ENCODE peak calls at places on chromosomes 6 and 20, in six cellular contexts. B is GM12891, D is K562, Y is H1, U is HepG2, P is GM12878. R is an unnamed sample.

GRCh38 chr20:63697357-63697867 is 960 bp downstream of the TNFRSF6B start:
- DNase-seq in Y (no peak), U (no peak), B (peak), D (no peak), P (no peak), R (peak)

GRCh38 chr20:2292711-2293110 is 3.1 kb upstream of the TGM3 start:
- DNase-seq in B (no peak), P (no peak), U (no peak), D (no peak), Y (no peak), R (no peak)

GRCh38 chr20:12946789-12947188 is 62.0 kb upstream of the SPTLC3 start:
- DNase-seq in U (no peak), P (no peak), B (no peak), Y (no peak), D (no peak), R (no peak)

GRCh38 chr6:89932245-89932802 is 38.1 kb downstream of the GJA10 start:
- DNase-seq in P (no peak), D (no peak), U (no peak), B (no peak), Y (no peak), R (no peak)

GRCh38 chr6:143676437-143677045 is 1.2 kb upstream of the PHACTR2 start:
- DNase-seq in D (no peak), P (no peak), U (no peak), B (no peak), Y (no peak), R (no peak)

GRCh38 chr20:46158476-46158987 is 40.4 kb downstream of the CD40 start:
- DNase-seq in U (no peak), P (no peak), D (no peak), B (no peak), Y (no peak), R (no peak)

GRCh38 chr6:8499540-8499939 is 64.2 kb upstream of the SLC35B3 start:
- DNase-seq in U (peak), B (no peak), P (no peak), Y (no peak), D (no peak), R (no peak)

GRCh38 chr20:41443667-41444066 is 77.0 kb upstream of the EMILIN3 start:
- DNase-seq in P (no peak), Y (no peak), B (no peak), U (no peak), D (no peak), R (no peak)

GRCh38 chr20:45993197-45993951 is 15.3 kb upstream of the MMP9 start:
- DNase-seq in U (peak), Y (no peak), D (no peak), B (no peak), P (no peak), R (no peak)

GRCh38 chr20:17823382-17824144 is 123.8 kb downstream of the BANF2 start:
- DNase-seq in D (no peak), U (peak), Y (no peak), P (no peak), B (no peak), R (no peak)

GRCh38 chr20:51918561-51918960 is 116.2 kb upstream of the SALL4 start:
- DNase-seq in Y (no peak), P (no peak), U (no peak), B (no peak), D (no peak), R (no peak)

GRCh38 chr6:163717106-163717764 is 302.7 kb downstream of the QKI start:
- DNase-seq in P (no peak), D (no peak), Y (no peak), U (no peak), B (no peak), R (no peak)

GRCh38 chr6:144953552-144954240 is 668.6 kb downstream of the UTRN start:
- DNase-seq in Y (peak), D (no peak), U (no peak), B (no peak), P (no peak), R (no peak)

GRCh38 chr6:12584631-12585405 is 131.7 kb upstream of the PHACTR1 start:
- DNase-seq in D (no peak), B (no peak), P (no peak), U (no peak), Y (no peak), R (no peak)

GRCh38 chr20:309841-310644 is 12.7 kb downstream of the ZCCHC3 start:
- DNase-seq in D (peak), P (no peak), B (peak), U (peak), Y (peak), R (peak)

GRCh38 chr6:122798099-122798641 is 9.1 kb downstream of the SMPDL3A start:
- DNase-seq in B (no peak), P (no peak), Y (no peak), U (peak), D (no peak), R (no peak)

GRCh38 chr20:32536861-32537656 is 48.1 kb downstream of the NOL4L start:
- DNase-seq in B (peak), U (no peak), Y (no peak), D (peak), P (no peak), R (peak)

GRCh38 chr20:2302369-2302768 is 6.6 kb downstream of the TGM3 start:
- DNase-seq in B (no peak), P (no peak), D (peak), Y (no peak), U (peak), R (no peak)

GRCh38 chr6:95017922-95018321 is 559.4 kb upstream of the MANEA start:
- DNase-seq in U (no peak), B (no peak), D (no peak), Y (no peak), P (no peak), R (no peak)

GRCh38 chr6:159056432-159056831 is 11.6 kb upstream of the TAGAP start:
- DNase-seq in B (no peak), D (no peak), P (no peak), Y (no peak), U (no peak), R (no peak)

GRCh38 chr20:32965581-32966373 is 38.5 kb downstream of the SUN5 start:
- DNase-seq in Y (no peak), U (no peak), B (no peak), P (no peak), D (no peak), R (no peak)

GRCh38 chr6:87487555-87487954 is 14.8 kb downstream of the SLC35A1 start:
- DNase-seq in Y (no peak), P (no peak), B (no peak), U (no peak), D (no peak), R (no peak)

GRCh38 chr20:50120935-50121693 is 8.2 kb upstream of the UBE2V1 start:
- DNase-seq in D (no peak), Y (peak), P (no peak), B (no peak), U (peak), R (no peak)

GRCh38 chr20:20211274-20211987 is 156.5 kb upstream of the INSM1 start:
- DNase-seq in P (no peak), D (no peak), U (no peak), Y (no peak), B (no peak), R (no peak)

GRCh38 chr20:41617059-41617921 is 887 bp downstream of the CHD6 start:
- DNase-seq in P (no peak), B (no peak), Y (no peak), U (peak), D (no peak), R (peak)

GRCh38 chr20:18052856-18053255 is 4.9 kb downstream of the OVOL2 start:
- DNase-seq in Y (no peak), U (no peak), D (no peak), B (no peak), P (no peak), R (no peak)

GRCh38 chr6:143062551-143062950 is 1.9 kb downstream of the AIG1 start:
- DNase-seq in Y (no peak), B (no peak), U (no peak), P (no peak), D (no peak), R (no peak)

GRCh38 chr6:2226775-2227174 is 18.6 kb downstream of the GMDS start:
- DNase-seq in P (no peak), U (peak), B (no peak), D (no peak), Y (no peak), R (no peak)

GRCh38 chr20:47749367-47749766 is 35.9 kb downstream of the SULF2 start:
- DNase-seq in Y (no peak), D (no peak), B (no peak), U (no peak), P (no peak), R (no peak)

GRCh38 chr6:134984821-134985220 is 34.9 kb upstream of the ALDH8A1 start:
- DNase-seq in Y (no peak), D (no peak), B (no peak), U (no peak), P (no peak), R (no peak)

GRCh38 chr20:21208999-21209398 is 83.1 kb downstream of the KIZ start:
- DNase-seq in U (no peak), P (no peak), D (no peak), Y (no peak), B (no peak), R (no peak)

GRCh38 chr6:57226221-57226620 is 4.1 kb upstream of the RAB23 start:
- DNase-seq in B (no peak), P (no peak), U (no peak), D (no peak), Y (no peak), R (no peak)

GRCh38 chr20:37096415-37097039 is 730 bp upstream of the RBL1 start:
- DNase-seq in B (no peak), P (no peak), Y (no peak), U (no peak), D (no peak), R (no peak)

GRCh38 chr20:8997720-8998119 is 71.2 kb upstream of the PLCB4 start:
- DNase-seq in U (no peak), Y (no peak), D (no peak), B (no peak), P (no peak), R (no peak)

GRCh38 chr6:26043389-26044139 is 43.7 kb upstream of the HFE start:
- DNase-seq in B (no peak), U (peak), D (peak), Y (no peak), P (peak), R (no peak)
- TF ChIP-seq POLR2A in B (peak), U (peak), D (no peak), Y (no peak), P (peak), R (peak)

GRCh38 chr6:32558426-32559057 is 28.5 kb upstream of the HLA-DRB5 start:
- DNase-seq in Y (no peak), P (no peak), B (no peak), D (no peak), U (no peak), R (no peak)
- TF ChIP-seq TAF1 in Y (no peak), P (no peak), B (no peak), D (no peak), U (no peak), R (no peak)

DNA sequence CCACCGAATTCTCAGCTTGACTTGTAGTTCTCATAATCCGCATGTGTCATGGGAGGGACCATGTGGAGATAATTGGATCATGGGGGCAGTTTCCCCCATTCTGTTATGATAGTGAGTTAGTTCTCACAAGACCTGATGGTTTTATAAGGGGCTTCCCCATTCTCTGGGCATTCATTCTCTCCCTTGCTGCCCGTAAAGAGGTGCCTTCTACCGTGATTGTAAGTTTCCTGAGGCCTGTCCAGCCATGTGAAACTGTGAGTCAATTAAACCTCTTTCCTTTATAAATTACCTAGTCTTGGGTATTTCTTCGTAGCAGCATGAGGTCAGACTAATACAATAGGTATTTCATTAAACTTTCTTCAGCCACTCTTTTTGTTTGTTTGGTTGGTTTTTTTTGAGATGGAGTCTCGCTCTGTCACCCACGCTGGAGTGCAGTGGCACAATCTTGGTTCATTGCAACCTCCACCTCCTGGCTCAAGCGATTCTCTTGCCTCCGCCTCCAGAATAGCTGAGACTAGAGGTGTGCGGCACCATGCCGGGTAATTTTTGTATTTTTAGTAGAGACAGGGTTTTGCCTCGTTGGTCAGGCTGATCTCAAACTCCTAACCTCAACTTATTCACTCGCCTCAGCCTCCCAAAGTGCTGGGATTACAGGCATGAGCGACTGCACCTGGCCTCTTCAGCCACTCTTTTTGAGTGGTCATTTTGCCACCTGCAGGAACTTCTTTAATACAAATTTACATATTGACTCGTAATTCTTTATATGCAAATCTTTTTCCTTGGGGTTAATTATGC is 36.3 kb downstream of the GSTA2 start:
- DNase-seq in B (no peak), D (no peak), U (no peak), P (no peak), Y (no peak), R (no peak)
- TF ChIP-seq POLR2A in B (no peak), D (no peak), U (no peak), P (no peak), Y (no peak), R (no peak)

DNA sequence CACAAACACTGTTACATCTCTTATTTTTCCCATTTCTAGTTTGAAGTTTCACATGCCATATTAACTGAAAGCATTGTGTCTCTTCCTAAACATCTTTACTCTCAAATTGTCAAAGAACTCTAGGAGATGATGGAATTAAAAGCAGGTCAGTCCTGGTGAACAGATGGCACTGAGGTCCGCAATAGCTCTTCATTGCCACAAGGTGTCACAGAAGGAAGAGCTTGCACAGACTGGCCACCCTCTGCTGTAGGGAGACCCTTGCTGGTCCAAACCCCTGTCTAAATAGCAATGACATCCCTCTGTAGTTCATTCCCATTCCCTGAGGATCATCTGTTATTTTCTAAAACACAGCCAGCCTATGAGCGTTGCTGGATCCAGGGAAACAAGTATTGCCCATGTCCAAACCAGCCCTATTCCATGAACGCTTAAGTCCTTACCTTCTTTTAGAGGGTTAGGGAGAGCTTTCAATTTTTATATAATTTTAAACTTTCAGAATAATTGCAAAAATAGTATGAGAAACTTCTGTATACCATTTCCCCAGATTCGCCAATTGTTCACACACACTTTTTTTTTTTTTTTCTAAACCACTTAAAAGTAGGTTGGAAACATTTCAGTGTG is 10.1 kb upstream of the HDAC2 start:
- DNase-seq in P (no peak), Y (no peak), D (peak), B (no peak), U (peak), R (no peak)
- TF ChIP-seq TAF1 in P (no peak), Y (no peak), D (no peak), B (no peak), U (no peak), R (no peak)

GRCh38 chr6:28141500-28142329 is at the start of gene ZKSCAN8:
- DNase-seq in B (peak), P (peak), Y (peak), U (peak), D (peak), R (peak)
- TF ChIP-seq POLR2A in B (peak), P (peak), Y (peak), U (peak), D (peak), R (peak)

GRCh38 chr20:3687655-3688054 is 5.8 kb upstream of the ADAM33 start:
- DNase-seq in B (no peak), D (peak), P (no peak), U (peak), Y (no peak), R (no peak)

GRCh38 chr20:3690413-3690812 is 8.6 kb upstream of the ADAM33 start:
- DNase-seq in D (no peak), Y (no peak), U (no peak), B (no peak), P (no peak), R (no peak)

GRCh38 chr20:3689978-3690377 is 8.2 kb upstream of the ADAM33 start:
- DNase-seq in D (no peak), B (no peak), U (no peak), Y (no peak), P (no peak), R (no peak)

GRCh38 chr20:3685341-3685740 is 3.5 kb upstream of the ADAM33 start:
- DNase-seq in B (no peak), D (no peak), U (no peak), Y (no peak), P (no peak), R (no peak)

GRCh38 chr20:3686867-3687321 is 5.1 kb upstream of the ADAM33 start:
- DNase-seq in Y (no peak), B (no peak), U (no peak), D (no peak), P (no peak), R (no peak)
- TF ChIP-seq TAF1 in Y (no peak), B (no peak), U (no peak), D (no peak), P (no peak), R (no peak)

DNA sequence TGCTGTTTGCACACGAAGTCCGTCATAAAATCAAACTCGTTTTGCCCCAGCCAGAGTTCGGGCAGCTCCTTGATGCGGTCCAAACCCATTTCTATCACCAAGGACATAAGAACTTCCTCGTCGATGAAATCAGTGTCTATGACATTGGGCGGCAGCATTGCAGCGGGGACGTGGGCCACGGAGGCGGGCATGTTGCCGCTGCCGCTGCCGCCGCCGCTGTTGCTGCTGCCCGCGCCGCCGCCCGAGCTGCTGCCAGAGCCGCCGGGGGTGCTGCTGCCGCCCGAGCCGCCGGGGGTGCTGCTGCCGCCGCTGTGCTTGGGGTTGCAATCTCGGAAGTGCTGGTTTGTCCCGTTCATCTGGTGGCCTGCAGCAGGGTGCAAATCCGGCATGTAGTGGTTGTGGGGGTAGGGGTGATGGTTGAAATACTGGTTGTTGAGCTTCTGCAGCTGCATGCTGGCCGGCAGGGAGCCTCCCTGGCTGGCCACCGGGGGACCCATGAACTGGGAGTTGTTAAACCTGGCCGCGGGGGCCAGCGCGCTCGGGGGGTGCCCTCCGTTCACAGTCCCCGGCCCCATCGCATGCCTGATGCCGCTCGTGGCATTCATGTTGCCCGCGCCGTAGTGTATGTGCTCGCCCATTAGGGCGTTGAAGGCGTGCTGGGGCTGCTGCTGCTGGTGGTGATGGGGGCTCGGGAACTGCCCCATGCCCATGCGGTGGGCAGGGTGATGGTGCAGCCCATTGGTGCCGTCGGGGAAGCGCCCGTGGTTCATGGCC is 1.1 kb downstream of the CITED2 start:
- DNase-seq in B (peak), D (peak), Y (no peak), P (peak), U (peak), R (peak)
- TF ChIP-seq POLR2A in B (no peak), D (no peak), Y (no peak), P (peak), U (no peak), R (no peak)

DNA sequence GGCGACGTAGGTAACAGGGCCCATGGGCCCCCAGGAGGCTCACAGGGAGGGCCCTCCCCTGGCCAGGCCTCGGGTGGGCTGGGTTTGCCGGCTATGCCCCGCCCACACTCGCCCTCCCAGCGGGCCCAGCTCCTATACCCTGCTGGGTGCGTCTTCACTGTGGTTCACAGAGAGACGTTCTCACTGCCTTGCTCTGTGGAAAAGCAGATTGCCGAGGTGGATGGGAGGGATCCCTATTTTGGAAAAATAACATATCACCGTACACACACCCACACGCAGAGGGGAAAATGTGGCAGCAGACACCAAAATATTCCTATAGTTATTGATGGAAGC is 49.6 kb downstream of the TMEM242 start:
- DNase-seq in U (peak), D (peak), Y (no peak), P (no peak), B (peak), R (peak)
- TF ChIP-seq TAF1 in U (no peak), D (no peak), Y (no peak), P (no peak), B (no peak), R (no peak)